ENCODE peak calls at places on chromosomes 16 and 17, in nine cellular contexts. B is thoracic aorta, R is left ventricle myocardium inferior, Y is WERI-Rb-1, S is brain microvascular endothelial cell, C is adrenal gland, T is body of pancreas, H is cardiac fibroblast, Z is heart right ventricle. G is an unnamed sample.

GRCh38 chr17:75191584-75191983 is 8.8 kb upstream of the SUMO2 start:
- DNase-seq in S (no peak), H (peak), C (no peak), Y (no peak), R (no peak), B (no peak), T (no peak), Z (no peak), G (no peak)

GRCh38 chr16:25155553-25156460 is 44.3 kb downstream of the LCMT1 start:
- DNase-seq in Z (no peak), T (no peak), B (no peak), Y (no peak), C (peak), R (no peak), S (no peak), H (peak), G (no peak)

GRCh38 chr16:47413041-47413440 is 47.8 kb downstream of the ITFG1 start:
- DNase-seq in S (no peak), H (no peak), T (no peak), R (no peak), Y (no peak), Z (no peak), B (no peak), C (no peak), G (no peak)

GRCh38 chr17:83144421-83145357 is 65.3 kb downstream of the METRNL start:
- DNase-seq in Y (no peak), T (no peak), C (no peak), S (no peak), H (peak), R (no peak), B (no peak), Z (no peak), G (no peak)

GRCh38 chr16:23509763-23510153 is 536 bp downstream of the GGA2 start:
- DNase-seq in Z (peak), S (peak), Y (peak), H (peak), B (no peak), R (no peak), T (peak), C (peak), G (no peak)

GRCh38 chr17:2929881-2930533 is 133.4 kb downstream of the OR1D5 start:
- DNase-seq in Y (peak), B (no peak), Z (no peak), S (peak), T (peak), H (peak), R (peak), C (peak), G (no peak)

GRCh38 chr17:73271078-73271477 is 9.4 kb upstream of the CPSF4L start:
- DNase-seq in S (no peak), C (no peak), R (no peak), Y (no peak), T (no peak), B (no peak), Z (no peak), H (no peak), G (no peak)

GRCh38 chr16:19704321-19705130 is 13.5 kb downstream of the KNOP1 start:
- DNase-seq in T (no peak), C (peak), H (peak), B (no peak), Z (no peak), S (peak), R (no peak), Y (no peak), G (no peak)

GRCh38 chr17:4811471-4811870 is 4.5 kb downstream of the PLD2 start:
- DNase-seq in S (no peak), B (no peak), Z (no peak), C (no peak), R (no peak), H (no peak), Y (no peak), T (no peak), G (no peak)

GRCh38 chr16:16096161-16096857 is 127.0 kb downstream of the ABCC6 start:
- DNase-seq in Y (no peak), Z (no peak), H (peak), R (peak), C (peak), T (peak), B (peak), S (peak), G (no peak)

GRCh38 chr16:2235234-2235651 is 1.0 kb upstream of the DNASE1L2 start:
- DNase-seq in Z (no peak), B (no peak), Y (no peak), S (no peak), H (no peak), C (no peak), R (no peak), T (no peak), G (no peak)

GRCh38 chr16:78744796-78745464 is 645.5 kb downstream of the WWOX start:
- DNase-seq in T (no peak), Z (no peak), Y (no peak), H (no peak), S (no peak), R (no peak), C (no peak), B (no peak), G (no peak)

GRCh38 chr16:11726008-11726407 is 16.6 kb downstream of the TXNDC11 start:
- DNase-seq in B (no peak), R (no peak), T (peak), C (no peak), S (no peak), H (no peak), Y (no peak), Z (no peak), G (no peak)

GRCh38 chr17:43530303-43531081 is 15.6 kb downstream of the ETV4 start:
- DNase-seq in R (peak), Z (peak), C (peak), T (peak), S (peak), H (peak), Y (peak), B (no peak), G (no peak)
- H3K4me3 ChIP-seq in R (peak), Z (peak), C (no peak), T (no peak), S (peak), H (peak), Y (peak), B (peak), G (no peak)

GRCh38 chr17:55845385-55845784 is 94.5 kb downstream of the PCTP start:
- DNase-seq in R (peak), T (peak), B (peak), Y (peak), Z (peak), C (peak), H (peak), S (peak), G (no peak)
- H3K4me3 ChIP-seq in R (peak), T (no peak), B (peak), Y (no peak), Z (peak), C (no peak), H (no peak), S (no peak), G (no peak)

DNA sequence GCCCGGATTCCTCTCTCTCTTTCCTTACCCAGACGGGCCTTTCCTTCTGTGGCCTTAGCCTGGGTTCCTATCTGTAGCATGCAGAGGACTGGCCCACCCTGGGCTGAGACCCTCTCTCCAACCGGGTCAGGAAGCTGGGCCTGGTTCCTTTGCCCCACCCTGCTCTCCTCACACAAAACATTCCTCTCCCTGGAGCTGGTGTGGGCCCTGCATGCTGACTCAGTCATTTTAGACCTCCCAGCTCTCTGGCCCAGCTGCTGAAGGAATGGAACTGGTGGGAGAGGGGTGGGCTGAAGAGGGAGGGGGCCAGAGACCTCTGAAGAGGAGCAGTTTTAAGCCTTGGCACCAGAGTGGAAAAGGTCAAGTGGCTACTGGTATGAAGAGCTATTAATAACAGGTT is 957 bp downstream of the MYL4 start:
- DNase-seq in C (no peak), Y (no peak), T (no peak), B (no peak), Z (no peak), R (no peak), S (no peak), H (no peak), G (no peak)
- H3K4me3 ChIP-seq in C (no peak), Y (no peak), T (no peak), B (no peak), Z (no peak), R (peak), S (no peak), H (no peak), G (no peak)

GRCh38 chr17:7927596-7927995 is 2.1 kb downstream of the KCNAB3 start:
- DNase-seq in H (no peak), B (no peak), T (no peak), C (no peak), R (no peak), S (no peak), Z (no peak), Y (no peak), G (no peak)

GRCh38 chr17:7932483-7932891 is 481 bp downstream of the CNTROB start:
- DNase-seq in H (peak), S (peak), R (no peak), Y (no peak), C (no peak), B (no peak), Z (no peak), T (peak), G (no peak)

GRCh38 chr17:7930841-7931631 is 710 bp downstream of the TRAPPC1 start:
- DNase-seq in S (no peak), R (no peak), B (no peak), Z (no peak), H (no peak), C (no peak), Y (no peak), T (no peak), G (no peak)

GRCh38 chr17:7931709-7932482 is at the start of the genes CNTROB and TRAPPC1:
- DNase-seq in C (peak), R (peak), Y (peak), B (peak), T (peak), H (peak), S (peak), Z (peak), G (peak)

GRCh38 chr17:7929158-7930029 is at the start of gene KCNAB3:
- DNase-seq in B (no peak), H (peak), S (peak), T (peak), C (peak), Z (peak), R (peak), Y (no peak), G (peak)
- H3K4me3 ChIP-seq in B (no peak), H (peak), S (peak), T (no peak), C (no peak), Z (no peak), R (peak), Y (no peak), G (peak)

GRCh38 chr16:51164167-51164566 is 13.1 kb upstream of the SALL1 start:
- DNase-seq in R (no peak), Y (no peak), B (no peak), H (no peak), C (no peak), S (no peak), T (no peak), Z (no peak), G (no peak)
- H3K4me3 ChIP-seq in R (no peak), Y (no peak), B (no peak), H (no peak), C (no peak), S (no peak), T (no peak), Z (no peak), G (no peak)

GRCh38 chr17:77496401-77496801 is 355.6 kb downstream of the SEC14L1 start:
- DNase-seq in T (no peak), R (peak), Z (no peak), B (no peak), S (no peak), H (no peak), Y (peak), C (no peak), G (no peak)

GRCh38 chr17:77498056-77498785 is 357.5 kb downstream of the SEC14L1 start:
- DNase-seq in T (no peak), Z (no peak), S (no peak), C (no peak), H (no peak), R (no peak), Y (no peak), B (no peak), G (no peak)

GRCh38 chr17:77498875-77499698 is 358.3 kb downstream of the SEC14L1 start:
- DNase-seq in Z (no peak), C (no peak), H (no peak), Y (peak), B (no peak), T (no peak), S (no peak), R (no peak), G (no peak)

GRCh38 chr17:77496831-77497577 is 356.2 kb downstream of the SEC14L1 start:
- DNase-seq in T (no peak), H (no peak), S (no peak), R (peak), Y (peak), C (no peak), B (no peak), Z (no peak), G (no peak)

DNA sequence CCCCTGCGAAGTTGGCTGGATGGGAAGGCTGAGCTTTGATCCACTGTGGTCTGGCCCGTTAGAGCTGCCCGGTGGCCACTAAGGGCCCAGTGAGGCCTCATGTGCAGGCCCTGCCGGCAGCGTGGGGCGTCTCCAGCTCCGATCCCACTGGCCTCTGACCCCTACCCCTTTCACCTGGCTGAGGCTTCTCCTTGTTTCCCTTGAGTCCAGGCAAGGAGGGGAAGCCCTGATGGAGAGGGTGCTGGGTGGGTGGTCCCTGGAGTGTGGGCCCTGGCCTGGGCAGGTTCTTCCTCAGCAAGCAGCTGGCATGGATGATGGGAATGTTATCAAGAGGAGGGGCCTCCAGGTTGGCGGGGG is 356.8 kb downstream of the SEC14L1 start:
- DNase-seq in Z (no peak), S (no peak), Y (no peak), B (no peak), T (no peak), H (no peak), C (no peak), R (peak), G (no peak)
- H3K4me3 ChIP-seq in Z (no peak), S (no peak), Y (no peak), B (no peak), T (no peak), H (no peak), C (no peak), R (no peak), G (no peak)

GRCh38 chr17:58081641-58082340 is 1.4 kb upstream of the DYNLL2 start:
- DNase-seq in C (no peak), H (no peak), R (no peak), B (no peak), T (no peak), Y (peak), S (no peak), Z (no peak), G (no peak)
- H3K4me3 ChIP-seq in C (no peak), H (no peak), R (no peak), B (no peak), T (no peak), Y (no peak), S (no peak), Z (no peak), G (no peak)

GRCh38 chr17:55420067-55420775 is 1.4 kb downstream of the MMD start:
- DNase-seq in B (no peak), R (no peak), H (no peak), Y (no peak), C (no peak), S (no peak), T (peak), Z (no peak), G (no peak)

GRCh38 chr17:55418369-55419268 is 3.0 kb downstream of the MMD start:
- DNase-seq in Y (no peak), R (no peak), T (no peak), H (no peak), B (no peak), S (no peak), C (no peak), Z (no peak), G (no peak)

GRCh38 chr17:55416000-55416399 is 5.6 kb downstream of the MMD start:
- DNase-seq in R (no peak), Y (no peak), C (no peak), T (no peak), H (no peak), B (no peak), S (no peak), Z (no peak), G (no peak)

GRCh38 chr17:55416470-55417052 is 5.1 kb downstream of the MMD start:
- DNase-seq in S (no peak), R (no peak), B (no peak), H (peak), Z (no peak), C (no peak), T (no peak), Y (no peak), G (no peak)

DNA sequence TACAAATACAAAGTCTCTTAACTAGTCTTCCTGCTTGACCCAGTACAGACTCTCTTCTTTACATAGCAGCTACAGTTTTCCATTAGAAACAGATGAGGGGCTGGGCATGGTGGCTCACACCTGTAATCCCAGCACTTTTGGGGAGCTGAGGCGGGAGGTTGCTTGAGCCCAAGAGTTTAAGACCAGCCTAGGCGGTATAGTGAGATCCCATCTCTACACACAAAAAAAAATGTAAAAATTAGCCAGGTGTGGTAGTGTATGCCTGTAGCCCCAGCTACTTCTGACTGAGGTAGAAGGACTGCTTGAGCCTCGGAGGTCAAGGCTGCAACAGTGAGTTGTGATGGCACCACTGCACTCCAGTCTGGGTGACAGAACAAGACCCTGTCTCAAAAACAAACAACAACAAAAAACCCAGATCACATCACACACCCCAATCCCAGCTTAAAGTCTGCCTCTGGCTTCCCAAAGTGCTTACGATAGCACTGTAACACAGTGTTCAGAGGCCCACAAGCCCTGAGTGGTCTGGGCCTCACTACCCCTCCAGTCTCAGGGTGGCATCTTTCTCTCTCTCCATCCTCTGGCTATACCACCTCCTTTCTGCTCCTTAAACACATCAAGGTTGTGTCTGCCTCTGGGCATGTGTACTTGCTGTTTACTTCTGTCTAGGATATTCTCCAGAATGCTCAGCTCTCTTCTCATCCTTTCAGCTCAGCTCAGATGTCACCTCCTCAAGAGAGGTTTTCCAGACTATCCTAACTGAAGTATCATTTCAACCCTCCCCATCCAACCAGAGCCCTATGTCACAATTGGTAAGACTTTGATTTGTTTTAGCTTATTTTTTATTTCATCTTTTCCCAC is 4.0 kb downstream of the MMD start:
- DNase-seq in Z (no peak), S (no peak), H (no peak), T (no peak), C (no peak), R (no peak), B (no peak), Y (no peak), G (no peak)
- H3K4me3 ChIP-seq in Z (no peak), S (no peak), H (no peak), T (no peak), C (no peak), R (no peak), B (no peak), Y (no peak), G (no peak)